ENCODE peak calls at places on chromosomes 7 and 10, in six cellular contexts. G is neural crest cell; O is NCI-H2029; H is adipocyte; F is activated T-cell treated with anti-CD3 and anti-CD28 coated beads, Interleukin-2, amount 50 U/mL, for 48 hours; Z is CD4-positive, CD25-positive, alpha-beta regulatory T cell. J is an unnamed sample.

GRCh38 chr10:26944261-26944882 is 83.6 kb upstream of the ABI1 start:
- DNase-seq in G (no peak), O (no peak), H (no peak), F (no peak), Z (no peak), J (no peak)

GRCh38 chr10:103800789-103801540 is 54.4 kb downstream of the SH3PXD2A start:
- DNase-seq in G (peak), O (no peak), H (no peak), F (peak), Z (peak), J (no peak)

GRCh38 chr7:87206361-87206760 is 13.2 kb downstream of the TMEM243 start:
- DNase-seq in G (no peak), O (no peak), H (no peak), F (no peak), Z (no peak), J (no peak)

GRCh38 chr7:2523461-2523905 is 3.9 kb downstream of the LFNG start:
- DNase-seq in G (no peak), O (peak), H (no peak), F (no peak), Z (no peak), J (no peak)

GRCh38 chr10:96699613-96700012 is 20.7 kb downstream of the PIK3AP1 start:
- DNase-seq in G (no peak), O (no peak), H (no peak), F (no peak), Z (no peak), J (no peak)

GRCh38 chr7:141221007-141221612 is 147.2 kb downstream of the TMEM178B start:
- DNase-seq in G (no peak), O (no peak), H (no peak), F (no peak), Z (no peak), J (no peak)

GRCh38 chr10:5987747-5988146 is 10.4 kb upstream of the IL15RA start:
- DNase-seq in G (no peak), O (no peak), H (no peak), F (no peak), Z (no peak), J (no peak)

GRCh38 chr10:102403115-102403514 is 7.6 kb downstream of the NFKB2 start:
- DNase-seq in G (no peak), O (no peak), H (no peak), F (no peak), Z (no peak), J (no peak)

GRCh38 chr10:132541601-132542011 is 4.0 kb downstream of the INPP5A start:
- DNase-seq in G (no peak), O (no peak), H (peak), F (no peak), Z (no peak), J (no peak)

GRCh38 chr7:137667633-137668387 is 179.0 kb downstream of the DGKI start:
- DNase-seq in G (no peak), O (no peak), H (peak), F (no peak), Z (no peak), J (peak)

GRCh38 chr10:71990706-71991269 is 26.6 kb downstream of the CHST3 start:
- DNase-seq in G (no peak), O (no peak), H (no peak), F (no peak), Z (no peak), J (no peak)